ENCODE peak calls at places on chromosomes 13 and 19, in eight cellular contexts. O is breast epithelium, T is GM12865, B is tibial nerve, Y is AG04450, F is astrocyte of the spinal cord, K is IMR-90, C is body of pancreas. R is an unnamed sample.

GRCh38 chr13:45779901-45780300 is 71.7 kb downstream of the SIAH3 start:
- DNase-seq in C (no peak), K (no peak), F (no peak), B (no peak), O (no peak), Y (no peak), T (no peak), R (no peak)

GRCh38 chr13:33125821-33126570 is 109.8 kb downstream of the KL start:
- DNase-seq in Y (peak), C (peak), F (peak), O (no peak), T (no peak), B (peak), K (peak), R (peak)

GRCh38 chr19:16001481-16002312 is 52.9 kb downstream of the OR10H4 start:
- DNase-seq in O (no peak), B (no peak), T (peak), C (peak), F (peak), K (peak), Y (peak), R (peak)

GRCh38 chr13:24888291-24888931 is 124.4 kb downstream of the RNF17 start:
- DNase-seq in T (peak), B (no peak), C (no peak), O (no peak), K (no peak), Y (no peak), F (no peak), R (no peak)

GRCh38 chr13:38826182-38826813 is 139.4 kb downstream of the FREM2 start:
- DNase-seq in T (no peak), O (no peak), B (no peak), K (no peak), Y (no peak), C (peak), F (no peak), R (no peak)

GRCh38 chr19:55146078-55146647 is 2.8 kb downstream of the TNNT1 start:
- DNase-seq in F (no peak), C (no peak), K (no peak), Y (no peak), O (no peak), T (no peak), B (no peak), R (no peak)

GRCh38 chr13:86585826-86586225 is 786.6 kb upstream of the SLITRK6 start:
- DNase-seq in O (no peak), F (peak), K (peak), Y (peak), B (no peak), C (peak), T (no peak), R (peak)

GRCh38 chr13:48236528-48237353 is 3.7 kb downstream of the ITM2B start:
- DNase-seq in K (no peak), B (no peak), C (no peak), Y (no peak), T (no peak), O (no peak), F (no peak), R (peak)

GRCh38 chr13:73254827-73255226 is 196.0 kb downstream of the KLF5 start:
- DNase-seq in O (no peak), K (no peak), T (no peak), C (no peak), Y (no peak), B (no peak), F (no peak), R (no peak)

GRCh38 chr13:77919351-77920294 is 992 bp upstream of the EDNRB start:
- DNase-seq in B (peak), F (peak), C (peak), K (peak), T (peak), O (peak), Y (no peak), R (no peak)

GRCh38 chr13:46121597-46122163 is 16.8 kb upstream of the CPB2 start:
- DNase-seq in Y (no peak), F (no peak), K (no peak), C (no peak), O (no peak), B (no peak), T (no peak), R (no peak)

GRCh38 chr13:97574926-97575325 is 141.0 kb downstream of the RAP2A start:
- DNase-seq in Y (peak), C (peak), T (peak), F (peak), B (no peak), O (no peak), K (peak), R (peak)

GRCh38 chr19:29029271-29029670 is 183.7 kb downstream of the UQCRFS1 start:
- DNase-seq in Y (no peak), K (peak), T (no peak), B (no peak), C (no peak), F (no peak), O (no peak), R (peak)

GRCh38 chr13:73607489-73608156 is 526.6 kb downstream of the KLF12 start:
- DNase-seq in C (no peak), T (no peak), B (no peak), K (peak), Y (no peak), O (no peak), F (no peak), R (no peak)

GRCh38 chr13:91468301-91468700 is 69.9 kb downstream of the GPC5 start:
- DNase-seq in C (no peak), K (peak), T (peak), F (no peak), B (no peak), O (no peak), Y (no peak), R (no peak)

GRCh38 chr13:59425211-59425721 is 738.5 kb downstream of the DIAPH3 start:
- DNase-seq in B (no peak), O (no peak), T (no peak), C (no peak), F (peak), K (peak), Y (peak), R (peak)

GRCh38 chr13:83672611-83673010 is 209.7 kb downstream of the SLITRK1 start:
- DNase-seq in O (no peak), Y (no peak), C (no peak), B (no peak), F (no peak), T (no peak), K (no peak), R (no peak)

GRCh38 chr13:50081106-50081898 is 66.1 kb downstream of the KCNRG start:
- DNase-seq in O (no peak), B (no peak), Y (no peak), K (no peak), C (peak), T (peak), F (peak), R (no peak)

GRCh38 chr19:38543807-38544568 is 73.8 kb downstream of the MAP4K1 start:
- DNase-seq in O (no peak), F (peak), C (peak), K (peak), B (no peak), Y (peak), T (peak), R (peak)
- TF ChIP-seq CTCF in O (no peak), F (peak), C (peak), K (no peak), B (no peak), Y (no peak), T (peak), R (peak)

GRCh38 chr13:106230450-106230849 is 305.0 kb downstream of the EFNB2 start:
- DNase-seq in K (peak), O (no peak), T (no peak), B (no peak), Y (peak), F (peak), C (no peak), R (peak)

GRCh38 chr13:106234656-106235055 is 300.8 kb downstream of the EFNB2 start:
- DNase-seq in B (no peak), K (no peak), O (no peak), F (no peak), C (no peak), Y (no peak), T (no peak), R (no peak)

GRCh38 chr13:106233336-106233735 is 302.1 kb downstream of the EFNB2 start:
- DNase-seq in C (no peak), F (no peak), Y (no peak), K (no peak), O (no peak), B (no peak), T (no peak), R (no peak)

DNA sequence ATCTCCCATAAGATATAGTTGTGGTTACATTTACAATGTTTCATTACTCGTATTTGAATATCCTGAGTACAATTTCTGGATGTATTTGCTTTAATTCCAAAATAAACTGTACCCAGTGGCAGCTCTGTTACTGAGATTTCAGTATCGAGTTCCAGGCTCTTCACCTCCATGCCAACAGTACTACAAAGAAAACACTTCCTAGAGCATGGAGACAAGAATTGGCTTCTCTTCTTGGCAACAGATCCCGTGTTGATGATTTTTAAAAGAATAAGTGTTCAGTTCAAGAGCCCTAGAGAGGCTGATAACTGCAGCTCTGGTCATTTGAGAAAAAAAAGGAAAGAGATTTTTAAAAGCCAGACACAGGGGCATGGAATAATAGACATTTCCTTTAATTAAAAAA is 302.8 kb downstream of the EFNB2 start:
- DNase-seq in C (no peak), O (no peak), F (no peak), B (no peak), K (no peak), T (no peak), Y (no peak), R (no peak)
- H3K4me3 ChIP-seq in C (no peak), O (no peak), F (no peak), B (no peak), K (no peak), T (no peak), Y (no peak), R (no peak)

GRCh38 chr13:37679043-37679442 is 80.5 kb upstream of the POSTN start:
- DNase-seq in F (no peak), B (no peak), Y (no peak), O (no peak), C (no peak), K (no peak), T (no peak), R (no peak)
- TF ChIP-seq CTCF in F (peak), B (no peak), Y (peak), O (no peak), C (no peak), K (peak), T (no peak), R (peak)

GRCh38 chr19:6392219-6393073 is 518 bp downstream of the GTF2F1 start:
- DNase-seq in O (no peak), T (no peak), B (no peak), C (no peak), K (no peak), F (no peak), Y (no peak), R (no peak)

GRCh38 chr19:6393982-6394412 is 1.0 kb upstream of the GTF2F1 start:
- DNase-seq in T (no peak), O (no peak), B (no peak), K (no peak), F (no peak), Y (no peak), C (no peak), R (no peak)

GRCh38 chr19:6393074-6393981 is at the start of gene GTF2F1:
- DNase-seq in F (peak), T (peak), B (peak), O (peak), Y (peak), K (peak), C (peak), R (peak)

GRCh38 chr19:6394831-6395230 is 1.9 kb upstream of the GTF2F1 start:
- DNase-seq in B (no peak), T (no peak), O (no peak), C (no peak), F (no peak), K (no peak), Y (no peak), R (no peak)

DNA sequence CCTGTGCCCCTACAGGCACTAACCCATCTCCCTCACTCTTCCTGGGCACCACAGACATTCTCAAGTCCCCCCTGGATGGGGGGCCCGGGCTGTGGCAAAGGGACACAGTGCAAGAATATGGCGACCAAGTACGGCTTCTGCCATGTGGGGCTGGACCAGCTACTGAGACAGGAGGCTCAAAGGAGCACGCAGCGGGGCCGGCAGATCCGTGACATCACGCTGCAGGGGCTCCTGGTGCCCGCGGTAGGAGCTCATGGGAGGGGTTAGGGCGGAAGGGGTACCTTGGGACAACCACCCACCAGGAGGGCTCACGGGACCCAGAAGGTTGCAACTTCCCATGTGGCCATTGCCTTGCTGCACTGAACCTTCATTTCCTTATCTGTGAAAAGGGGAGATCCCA is 3.3 kb upstream of the GTF2F1 start:
- DNase-seq in K (no peak), O (no peak), T (no peak), F (no peak), Y (no peak), C (no peak), B (no peak), R (no peak)
- H3K4me3 ChIP-seq in K (no peak), O (no peak), T (no peak), F (no peak), Y (no peak), C (no peak), B (no peak), R (no peak)

GRCh38 chr13:54449922-54450321 is 1421.3 kb downstream of the OLFM4 start:
- DNase-seq in B (no peak), K (no peak), F (no peak), T (no peak), Y (no peak), C (no peak), O (no peak), R (no peak)
- TF ChIP-seq CTCF in B (no peak), K (no peak), F (no peak), T (no peak), Y (no peak), C (no peak), O (no peak), R (no peak)

GRCh38 chr19:41886761-41887710 is 4.1 kb downstream of the ARHGEF1 start:
- DNase-seq in F (no peak), B (no peak), O (no peak), T (peak), C (no peak), K (no peak), Y (no peak), R (no peak)
- H3K4me3 ChIP-seq in F (no peak), B (no peak), O (peak), T (peak), C (no peak), K (no peak), Y (no peak), R (no peak)

DNA sequence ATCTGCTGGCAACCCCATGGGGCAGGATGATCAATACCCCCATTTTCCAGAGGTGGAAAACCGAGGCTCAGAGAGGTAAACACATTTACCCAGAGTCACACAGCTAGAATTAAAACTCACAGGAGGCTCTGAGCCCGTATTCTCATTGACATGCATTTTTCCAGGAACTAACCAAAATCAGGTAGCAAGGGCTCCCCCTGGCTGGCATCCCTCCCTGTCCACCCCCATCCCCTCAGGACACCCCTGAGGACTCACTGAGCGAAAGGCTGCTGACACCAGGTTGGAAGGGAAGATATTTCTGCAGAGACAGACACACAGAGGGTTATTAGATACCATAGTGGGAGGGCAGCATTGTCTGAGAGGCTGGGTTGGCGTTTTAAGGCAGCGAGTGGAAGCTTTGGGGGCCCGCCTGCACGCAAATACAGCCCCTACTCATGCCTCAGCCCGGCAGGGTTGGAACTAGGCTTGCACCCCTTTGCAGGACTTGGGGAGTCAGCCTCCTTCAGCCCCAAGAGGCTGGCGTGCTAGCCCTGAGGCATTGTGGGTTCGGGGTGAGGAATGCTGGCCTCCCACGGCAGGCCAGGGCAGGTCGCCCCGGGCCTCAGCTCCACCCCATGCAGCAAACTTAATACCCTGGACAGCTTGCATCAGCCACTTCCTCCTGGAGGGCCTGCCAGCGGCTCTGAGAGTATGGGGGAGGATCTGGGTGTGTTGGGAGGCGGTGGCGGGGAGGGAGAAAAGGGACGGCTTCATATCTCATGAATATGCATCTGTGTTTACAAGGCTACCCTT is 3.9 kb downstream of the SLC1A5 start:
- DNase-seq in O (peak), F (peak), Y (peak), K (peak), C (peak), B (peak), T (peak), R (peak)
- TF ChIP-seq CTCF in O (no peak), F (peak), Y (peak), K (peak), C (no peak), B (no peak), T (peak), R (peak)

GRCh38 chr19:50567882-50568281 is 353 bp downstream of the LRRC4B start:
- DNase-seq in C (no peak), O (no peak), B (no peak), F (no peak), K (no peak), T (no peak), Y (no peak), R (no peak)
- H3K4me3 ChIP-seq in C (no peak), O (peak), B (peak), F (no peak), K (no peak), T (no peak), Y (no peak), R (no peak)